ENCODE peak calls at places on chromosomes 16 and 17, in five cellular contexts. One of them, this sample, is unnamed.

GRCh38 chr17:19724501-19725420 is 8.4 kb upstream of the SLC47A2 start:
- DNase-seq in naive thymus-derived CD4-positive, alpha-beta T cell: peak; percentile 18
- DNase-seq in tibial artery: peak; percentile 74
- DNase-seq in ovary: peak; percentile 65
- DNase-seq in neural progenitor cell: no peak
- DNase-seq in this sample: peak; percentile 33

GRCh38 chr16:59950431-59950830 is 1216.3 kb upstream of the GOT2 start:
- DNase-seq in neural progenitor cell: no peak
- DNase-seq in ovary: no peak
- DNase-seq in tibial artery: no peak
- DNase-seq in naive thymus-derived CD4-positive, alpha-beta T cell: no peak
- DNase-seq in this sample: no peak

GRCh38 chr17:72502111-72502939 is 381.5 kb downstream of the SOX9 start:
- DNase-seq in ovary: no peak
- DNase-seq in tibial artery: no peak
- DNase-seq in naive thymus-derived CD4-positive, alpha-beta T cell: no peak
- DNase-seq in neural progenitor cell: peak; percentile 7
- DNase-seq in this sample: peak; percentile 53

GRCh38 chr17:32929288-32929574 is 1.3 kb downstream of the TMEM98 start:
- DNase-seq in ovary: peak; percentile 49
- DNase-seq in neural progenitor cell: peak; percentile 72
- DNase-seq in naive thymus-derived CD4-positive, alpha-beta T cell: no peak
- DNase-seq in tibial artery: no peak
- DNase-seq in this sample: no peak

GRCh38 chr16:72173997-72174396 is 2.0 kb upstream of the PMFBP1 start:
- DNase-seq in neural progenitor cell: no peak
- DNase-seq in naive thymus-derived CD4-positive, alpha-beta T cell: no peak
- DNase-seq in ovary: no peak
- DNase-seq in tibial artery: no peak
- DNase-seq in this sample: no peak

GRCh38 chr16:69073181-69073669 is 32.2 kb upstream of the HAS3 start:
- DNase-seq in ovary: no peak
- DNase-seq in naive thymus-derived CD4-positive, alpha-beta T cell: no peak
- DNase-seq in neural progenitor cell: no peak
- DNase-seq in tibial artery: no peak
- DNase-seq in this sample: no peak

GRCh38 chr16:81649561-81649960 is 129.5 kb upstream of the PLCG2 start:
- DNase-seq in tibial artery: no peak
- DNase-seq in neural progenitor cell: no peak
- DNase-seq in ovary: no peak
- DNase-seq in naive thymus-derived CD4-positive, alpha-beta T cell: no peak
- DNase-seq in this sample: no peak

GRCh38 chr16:11025120-11025531 is 80.8 kb downstream of the CLEC16A start:
- DNase-seq in naive thymus-derived CD4-positive, alpha-beta T cell: no peak
- DNase-seq in ovary: no peak
- DNase-seq in neural progenitor cell: no peak
- DNase-seq in tibial artery: no peak
- DNase-seq in this sample: no peak

GRCh38 chr17:64148699-64149098 is 18.8 kb upstream of the ERN1 start:
- DNase-seq in tibial artery: no peak
- DNase-seq in naive thymus-derived CD4-positive, alpha-beta T cell: no peak
- DNase-seq in ovary: no peak
- DNase-seq in neural progenitor cell: no peak
- DNase-seq in this sample: no peak

GRCh38 chr17:44221862-44222111 is 2.3 kb upstream of the UBTF start:
- DNase-seq in tibial artery: no peak
- DNase-seq in neural progenitor cell: no peak
- DNase-seq in ovary: no peak
- DNase-seq in naive thymus-derived CD4-positive, alpha-beta T cell: no peak
- DNase-seq in this sample: no peak

GRCh38 chr16:85461814-85462404 is 151.2 kb upstream of the GSE1 start:
- DNase-seq in tibial artery: no peak
- DNase-seq in neural progenitor cell: peak; percentile 90
- DNase-seq in ovary: peak; percentile 70
- DNase-seq in naive thymus-derived CD4-positive, alpha-beta T cell: no peak
- DNase-seq in this sample: no peak

GRCh38 chr17:2427910-2428309 is 27.1 kb upstream of the MNT start:
- DNase-seq in naive thymus-derived CD4-positive, alpha-beta T cell: no peak
- DNase-seq in tibial artery: no peak
- DNase-seq in ovary: no peak
- DNase-seq in neural progenitor cell: no peak
- DNase-seq in this sample: no peak

GRCh38 chr17:6374761-6375312 is 60.1 kb downstream of the AIPL1 start:
- DNase-seq in ovary: no peak
- DNase-seq in neural progenitor cell: peak; percentile 67
- DNase-seq in tibial artery: no peak
- DNase-seq in naive thymus-derived CD4-positive, alpha-beta T cell: no peak
- DNase-seq in this sample: no peak

GRCh38 chr16:918068-918467 is 52.7 kb downstream of the LMF1 start:
- DNase-seq in ovary: no peak
- DNase-seq in tibial artery: no peak
- DNase-seq in neural progenitor cell: peak; percentile 52
- DNase-seq in naive thymus-derived CD4-positive, alpha-beta T cell: no peak
- DNase-seq in this sample: no peak

GRCh38 chr16:85302848-85303353 is 190.6 kb upstream of the CIBAR2 start:
- DNase-seq in naive thymus-derived CD4-positive, alpha-beta T cell: no peak
- DNase-seq in tibial artery: no peak
- DNase-seq in neural progenitor cell: no peak
- DNase-seq in ovary: no peak
- DNase-seq in this sample: no peak

GRCh38 chr17:49994085-49995054 is 654 bp downstream of the DLX3 start:
- DNase-seq in tibial artery: no peak
- DNase-seq in ovary: no peak
- DNase-seq in naive thymus-derived CD4-positive, alpha-beta T cell: no peak
- DNase-seq in neural progenitor cell: peak; percentile 53
- DNase-seq in this sample: no peak

GRCh38 chr16:626787-627457 is 3.9 kb upstream of the WFIKKN1 start:
- DNase-seq in tibial artery: no peak
- DNase-seq in naive thymus-derived CD4-positive, alpha-beta T cell: no peak
- DNase-seq in neural progenitor cell: no peak
- DNase-seq in ovary: peak; percentile 86
- DNase-seq in this sample: no peak

GRCh38 chr17:12958786-12959185 is 59.0 kb downstream of the ELAC2 start:
- DNase-seq in neural progenitor cell: no peak
- DNase-seq in tibial artery: no peak
- DNase-seq in naive thymus-derived CD4-positive, alpha-beta T cell: no peak
- DNase-seq in ovary: no peak
- DNase-seq in this sample: no peak

GRCh38 chr16:66069576-66069975 is 296.9 kb upstream of the CDH5 start:
- DNase-seq in neural progenitor cell: no peak
- DNase-seq in tibial artery: no peak
- DNase-seq in naive thymus-derived CD4-positive, alpha-beta T cell: no peak
- DNase-seq in ovary: no peak
- DNase-seq in this sample: no peak

GRCh38 chr16:10895053-10895946 is 18.3 kb downstream of the CIITA start:
- DNase-seq in neural progenitor cell: peak; percentile 90
- DNase-seq in naive thymus-derived CD4-positive, alpha-beta T cell: no peak
- DNase-seq in ovary: peak; percentile 74
- DNase-seq in tibial artery: no peak
- DNase-seq in this sample: no peak

GRCh38 chr16:46689492-46690280 is at the start of gene ORC6:
- DNase-seq in tibial artery: peak; percentile 99
- DNase-seq in neural progenitor cell: peak; percentile 98
- DNase-seq in ovary: peak; percentile 98
- DNase-seq in naive thymus-derived CD4-positive, alpha-beta T cell: peak; percentile 95
- DNase-seq in this sample: peak; percentile 97

GRCh38 chr16:71276589-71277334 is 12.4 kb downstream of the CMTR2 start:
- DNase-seq in naive thymus-derived CD4-positive, alpha-beta T cell: no peak
- DNase-seq in tibial artery: no peak
- DNase-seq in neural progenitor cell: no peak
- DNase-seq in ovary: no peak
- DNase-seq in this sample: no peak

GRCh38 chr17:70654706-70655105 is 485.4 kb downstream of the KCNJ2 start:
- DNase-seq in tibial artery: no peak
- DNase-seq in neural progenitor cell: no peak
- DNase-seq in naive thymus-derived CD4-positive, alpha-beta T cell: no peak
- DNase-seq in ovary: no peak
- DNase-seq in this sample: no peak

GRCh38 chr17:6269474-6269873 is 165.4 kb downstream of the AIPL1 start:
- DNase-seq in neural progenitor cell: peak; percentile 87
- DNase-seq in naive thymus-derived CD4-positive, alpha-beta T cell: no peak
- DNase-seq in tibial artery: no peak
- DNase-seq in ovary: no peak
- DNase-seq in this sample: no peak

GRCh38 chr16:80992676-80993292 is 13.9 kb downstream of the CMC2 start:
- DNase-seq in tibial artery: no peak
- DNase-seq in ovary: no peak
- DNase-seq in naive thymus-derived CD4-positive, alpha-beta T cell: no peak
- DNase-seq in neural progenitor cell: no peak
- DNase-seq in this sample: no peak

GRCh38 chr17:4538236-4539002 is 16.8 kb downstream of the MYBBP1A start:
- DNase-seq in neural progenitor cell: no peak
- DNase-seq in ovary: peak; percentile 34
- DNase-seq in tibial artery: no peak
- DNase-seq in naive thymus-derived CD4-positive, alpha-beta T cell: no peak
- DNase-seq in this sample: no peak
- H3K4me1 ChIP-seq in neural progenitor cell: peaks cover 22% of the 10 kb centered on the region
- H3K4me1 ChIP-seq in ovary: peaks cover 14% of the 10 kb centered on the region
- H3K4me1 ChIP-seq in tibial artery: peaks cover 31% of the 10 kb centered on the region
- H3K4me1 ChIP-seq in naive thymus-derived CD4-positive, alpha-beta T cell: no peaks in the 10 kb centered on the region
- H3K4me1 ChIP-seq in this sample: no peaks in the 10 kb centered on the region

DNA sequence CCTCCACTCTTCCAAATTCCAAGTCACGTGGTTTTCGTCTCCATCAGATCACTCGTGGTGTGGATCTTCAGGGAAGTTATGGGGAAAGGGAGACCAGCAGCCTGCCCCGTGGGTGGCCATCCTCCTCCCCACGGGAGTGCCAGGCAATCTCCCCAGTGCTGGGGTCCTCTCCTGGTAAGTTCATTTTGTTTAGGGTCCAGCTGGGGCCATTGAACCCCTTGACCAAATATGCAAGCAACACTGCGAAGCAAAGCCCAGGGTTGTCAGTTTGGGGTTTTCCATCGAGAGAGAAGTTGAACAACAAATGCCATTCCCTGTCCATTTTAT is 4.1 kb upstream of the LCMT1 start:
- DNase-seq in neural progenitor cell: no peak
- DNase-seq in tibial artery: no peak
- DNase-seq in naive thymus-derived CD4-positive, alpha-beta T cell: no peak
- DNase-seq in ovary: no peak
- DNase-seq in this sample: no peak
- H3K4me3 ChIP-seq in neural progenitor cell: peak overlapping the region; percentile 81
- H3K4me3 ChIP-seq in tibial artery: peak overlapping the region; percentile 87
- H3K4me3 ChIP-seq in naive thymus-derived CD4-positive, alpha-beta T cell: peak overlapping the region; percentile 69
- H3K4me3 ChIP-seq in ovary: peak overlapping the region; percentile 77
- H3K4me3 ChIP-seq in this sample: peak overlapping the region; percentile 85

GRCh38 chr17:36640836-36641235 is 39.5 kb downstream of the MRM1 start:
- DNase-seq in naive thymus-derived CD4-positive, alpha-beta T cell: no peak
- DNase-seq in neural progenitor cell: peak; percentile 29
- DNase-seq in ovary: no peak
- DNase-seq in tibial artery: no peak
- DNase-seq in this sample: no peak

GRCh38 chr17:36640346-36640745 is 39.0 kb downstream of the MRM1 start:
- DNase-seq in neural progenitor cell: no peak
- DNase-seq in tibial artery: no peak
- DNase-seq in ovary: no peak
- DNase-seq in naive thymus-derived CD4-positive, alpha-beta T cell: no peak
- DNase-seq in this sample: no peak

GRCh38 chr17:36643086-36643685 is 41.8 kb downstream of the MRM1 start:
- DNase-seq in neural progenitor cell: no peak
- DNase-seq in naive thymus-derived CD4-positive, alpha-beta T cell: no peak
- DNase-seq in ovary: no peak
- DNase-seq in tibial artery: no peak
- DNase-seq in this sample: no peak

GRCh38 chr17:36641331-36641876 is 40.0 kb downstream of the MRM1 start:
- DNase-seq in neural progenitor cell: peak; percentile 58
- DNase-seq in naive thymus-derived CD4-positive, alpha-beta T cell: no peak
- DNase-seq in tibial artery: no peak
- DNase-seq in ovary: no peak
- DNase-seq in this sample: no peak

DNA sequence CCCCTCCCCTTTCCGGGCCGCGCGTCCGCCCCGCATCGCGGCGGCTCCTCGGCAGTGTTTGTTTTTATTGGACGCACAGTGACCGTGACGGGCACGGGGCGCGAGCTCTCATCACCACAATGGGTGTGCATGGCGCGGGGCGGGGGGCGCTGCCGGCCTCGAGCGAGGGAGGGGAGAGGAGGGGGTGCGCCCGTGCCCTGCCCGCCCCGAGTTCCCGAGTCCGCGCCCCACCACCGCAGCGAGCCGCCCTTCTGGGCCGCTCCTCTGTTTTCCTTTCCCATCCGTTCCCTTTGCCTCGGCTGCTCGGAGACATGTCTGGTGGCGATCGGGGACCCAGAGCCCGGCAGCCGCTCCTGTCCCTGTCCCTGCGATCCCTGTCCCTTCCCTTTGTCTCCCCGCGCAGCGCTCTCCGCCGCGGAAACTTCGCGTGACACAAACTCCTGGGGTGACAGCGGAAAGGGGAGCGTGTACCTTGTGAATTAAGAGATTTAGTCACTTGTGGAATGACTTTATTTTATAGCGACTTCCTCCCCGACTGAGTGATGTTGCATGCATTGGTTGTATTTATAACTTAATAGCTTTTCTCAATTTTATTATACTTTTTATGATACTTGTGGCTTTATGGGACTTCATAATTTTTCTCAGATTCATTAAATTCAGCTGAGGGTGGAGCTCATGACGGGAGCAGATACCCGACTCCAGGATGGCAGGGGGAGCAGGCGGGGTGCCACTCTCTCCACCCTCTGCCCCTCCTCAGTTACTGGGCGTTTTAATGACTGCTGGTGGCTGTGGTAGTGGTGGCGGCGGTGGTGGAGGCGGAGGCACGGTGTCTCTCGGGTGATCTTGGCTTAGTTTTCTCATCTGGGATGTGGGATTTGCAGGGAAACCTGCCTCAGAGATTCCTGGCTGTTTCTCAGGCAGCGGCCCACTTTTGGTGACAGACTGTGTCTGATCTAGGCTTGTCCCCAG is 40.8 kb downstream of the MRM1 start:
- DNase-seq in naive thymus-derived CD4-positive, alpha-beta T cell: no peak
- DNase-seq in neural progenitor cell: peak; percentile 70
- DNase-seq in ovary: no peak
- DNase-seq in tibial artery: no peak
- DNase-seq in this sample: no peak
- H3K27me3 ChIP-seq in naive thymus-derived CD4-positive, alpha-beta T cell: peaks cover 17% of the 10 kb centered on the region
- H3K27me3 ChIP-seq in neural progenitor cell: peaks cover 76% of the 10 kb centered on the region
- H3K27me3 ChIP-seq in ovary: no peaks in the 10 kb centered on the region
- H3K27me3 ChIP-seq in tibial artery: peaks cover 100% of the 10 kb centered on the region
- H3K27me3 ChIP-seq in this sample: peaks cover 8% of the 10 kb centered on the region

DNA sequence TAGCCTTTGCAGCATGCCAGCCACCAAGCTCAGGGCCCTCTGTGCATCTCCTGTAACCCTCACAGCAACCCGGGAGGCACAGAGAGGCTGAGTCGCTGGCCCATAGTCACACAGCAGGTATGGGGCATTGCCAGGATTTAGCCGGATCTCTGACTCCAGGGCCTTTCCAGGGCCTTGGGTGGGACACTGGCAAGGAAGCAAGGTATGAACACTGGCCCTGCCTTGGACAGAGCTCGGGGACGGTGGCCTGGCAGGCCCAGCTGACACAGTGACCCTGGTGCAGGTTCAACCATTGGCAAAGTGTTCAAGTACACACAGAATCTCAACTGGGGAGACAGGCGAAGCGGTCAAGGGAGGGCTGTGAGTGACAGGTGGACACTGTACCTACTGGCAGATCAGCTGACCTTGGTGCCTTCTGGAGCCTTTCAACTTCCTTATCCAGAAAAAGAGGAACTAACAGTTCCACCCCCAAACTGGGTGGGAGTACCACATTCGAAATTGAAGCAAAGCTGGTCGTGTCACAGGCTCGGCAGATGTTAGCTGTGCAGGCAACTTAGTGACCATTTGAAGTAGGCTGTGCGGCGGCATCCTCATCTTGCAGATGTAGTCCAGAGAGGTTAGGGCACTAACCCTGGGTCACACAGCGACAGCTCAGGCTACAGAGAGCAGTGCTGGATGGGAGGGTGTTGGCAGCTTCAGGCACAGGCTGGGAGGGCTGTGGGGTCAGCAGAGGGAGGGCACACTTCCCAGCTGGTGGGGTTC is 287.4 kb downstream of the SEC14L1 start:
- DNase-seq in tibial artery: peak; percentile 63
- DNase-seq in ovary: no peak
- DNase-seq in naive thymus-derived CD4-positive, alpha-beta T cell: no peak
- DNase-seq in neural progenitor cell: no peak
- DNase-seq in this sample: no peak
- H3K4me1 ChIP-seq in tibial artery: peaks cover 77% of the 10 kb centered on the region
- H3K4me1 ChIP-seq in ovary: peaks cover 49% of the 10 kb centered on the region
- H3K4me1 ChIP-seq in naive thymus-derived CD4-positive, alpha-beta T cell: peaks cover 84% of the 10 kb centered on the region
- H3K4me1 ChIP-seq in neural progenitor cell: peaks cover 39% of the 10 kb centered on the region
- H3K4me1 ChIP-seq in this sample: no peaks in the 10 kb centered on the region